ENCODE peak calls at places on chromosomes 5 and 9, in four cellular contexts. One of them, this sample, is unnamed.

GRCh38 chr5:75355236-75355635 is 18.2 kb downstream of the HMGCR start:
- DNase-seq in neural progenitor cell: no peak
- DNase-seq in heart right ventricle: no peak
- DNase-seq in fibroblast of the aortic adventitia: no peak
- DNase-seq in this sample: no peak

GRCh38 chr9:91835632-91836031 is 114.4 kb downstream of the ROR2 start:
- DNase-seq in neural progenitor cell: no peak
- DNase-seq in heart right ventricle: no peak
- DNase-seq in fibroblast of the aortic adventitia: no peak
- DNase-seq in this sample: no peak

GRCh38 chr5:138635268-138635667 is 60.1 kb upstream of the HSPA9 start:
- DNase-seq in neural progenitor cell: no peak
- DNase-seq in heart right ventricle: no peak
- DNase-seq in fibroblast of the aortic adventitia: peak
- DNase-seq in this sample: peak

GRCh38 chr5:43389679-43390329 is 22.4 kb downstream of the CCL28 start:
- DNase-seq in neural progenitor cell: peak
- DNase-seq in heart right ventricle: no peak
- DNase-seq in fibroblast of the aortic adventitia: peak
- DNase-seq in this sample: peak

GRCh38 chr9:27152398-27152715 is 43.3 kb downstream of the TEK start:
- DNase-seq in neural progenitor cell: no peak
- DNase-seq in heart right ventricle: no peak
- DNase-seq in fibroblast of the aortic adventitia: no peak
- DNase-seq in this sample: no peak

GRCh38 chr5:137632716-137633115 is 103.2 kb downstream of the KLHL3 start:
- DNase-seq in neural progenitor cell: no peak
- DNase-seq in heart right ventricle: no peak
- DNase-seq in fibroblast of the aortic adventitia: no peak
- DNase-seq in this sample: peak

GRCh38 chr5:14105717-14106435 is 37.3 kb upstream of the TRIO start:
- DNase-seq in neural progenitor cell: no peak
- DNase-seq in heart right ventricle: no peak
- DNase-seq in fibroblast of the aortic adventitia: peak
- DNase-seq in this sample: peak

GRCh38 chr9:21520501-21521228 is 38.6 kb upstream of the IFNE start:
- DNase-seq in neural progenitor cell: no peak
- DNase-seq in heart right ventricle: no peak
- DNase-seq in fibroblast of the aortic adventitia: no peak
- DNase-seq in this sample: no peak

GRCh38 chr5:81631124-81631523 is 119.8 kb downstream of the SSBP2 start:
- DNase-seq in neural progenitor cell: no peak
- DNase-seq in heart right ventricle: no peak
- DNase-seq in fibroblast of the aortic adventitia: no peak
- DNase-seq in this sample: no peak

GRCh38 chr5:73198833-73199592 is 26.0 kb downstream of the TMEM174 start:
- DNase-seq in neural progenitor cell: no peak
- DNase-seq in heart right ventricle: no peak
- DNase-seq in fibroblast of the aortic adventitia: no peak
- DNase-seq in this sample: peak

GRCh38 chr9:110179734-110180133 is 28.2 kb downstream of the C9orf152 start:
- DNase-seq in neural progenitor cell: no peak
- DNase-seq in heart right ventricle: no peak
- DNase-seq in fibroblast of the aortic adventitia: peak
- DNase-seq in this sample: peak

GRCh38 chr5:96483878-96484277 is 50.8 kb upstream of the PCSK1 start:
- DNase-seq in neural progenitor cell: peak
- DNase-seq in heart right ventricle: no peak
- DNase-seq in fibroblast of the aortic adventitia: peak
- DNase-seq in this sample: peak

GRCh38 chr9:86550411-86550810 is 196.2 kb upstream of the TUT7 start:
- DNase-seq in neural progenitor cell: no peak
- DNase-seq in heart right ventricle: no peak
- DNase-seq in fibroblast of the aortic adventitia: peak
- DNase-seq in this sample: peak

GRCh38 chr9:135657416-135657815 is 5.7 kb upstream of the LCN9 start:
- DNase-seq in neural progenitor cell: no peak
- DNase-seq in heart right ventricle: no peak
- DNase-seq in fibroblast of the aortic adventitia: no peak
- DNase-seq in this sample: no peak

GRCh38 chr9:82382887-82383616 is 394.5 kb downstream of the SPATA31D1 start:
- DNase-seq in neural progenitor cell: peak
- DNase-seq in heart right ventricle: no peak
- DNase-seq in fibroblast of the aortic adventitia: no peak
- DNase-seq in this sample: peak

GRCh38 chr5:73763300-73764032 is 137.5 kb downstream of the ARHGEF28 start:
- DNase-seq in neural progenitor cell: no peak
- DNase-seq in heart right ventricle: no peak
- DNase-seq in fibroblast of the aortic adventitia: no peak
- DNase-seq in this sample: no peak

GRCh38 chr9:117825609-117826347 is 121.6 kb downstream of the TLR4 start:
- DNase-seq in neural progenitor cell: no peak
- DNase-seq in heart right ventricle: no peak
- DNase-seq in fibroblast of the aortic adventitia: no peak
- DNase-seq in this sample: no peak

GRCh38 chr9:127161081-127161621 is 38.7 kb upstream of the ANGPTL2 start:
- DNase-seq in neural progenitor cell: no peak
- DNase-seq in heart right ventricle: no peak
- DNase-seq in fibroblast of the aortic adventitia: no peak
- DNase-seq in this sample: no peak

GRCh38 chr5:51466214-51466613 is 83.0 kb downstream of the ISL1 start:
- DNase-seq in neural progenitor cell: no peak
- DNase-seq in heart right ventricle: no peak
- DNase-seq in fibroblast of the aortic adventitia: no peak
- DNase-seq in this sample: no peak

GRCh38 chr5:55316842-55317241 is 9.1 kb downstream of the MTREX start:
- DNase-seq in neural progenitor cell: no peak
- DNase-seq in heart right ventricle: no peak
- DNase-seq in fibroblast of the aortic adventitia: no peak
- DNase-seq in this sample: no peak

GRCh38 chr9:123003467-123003866 is 30.0 kb upstream of the GPR21 start:
- DNase-seq in neural progenitor cell: no peak
- DNase-seq in heart right ventricle: no peak
- DNase-seq in fibroblast of the aortic adventitia: peak
- DNase-seq in this sample: peak

GRCh38 chr5:54774281-54775171 is 210.9 kb downstream of the ESM1 start:
- DNase-seq in neural progenitor cell: no peak
- DNase-seq in heart right ventricle: peak
- DNase-seq in fibroblast of the aortic adventitia: peak
- DNase-seq in this sample: no peak

GRCh38 chr9:24516463-24516862 is 29.2 kb downstream of the IZUMO3 start:
- DNase-seq in neural progenitor cell: no peak
- DNase-seq in heart right ventricle: no peak
- DNase-seq in fibroblast of the aortic adventitia: peak
- DNase-seq in this sample: no peak

GRCh38 chr5:10522224-10522611 is 41.7 kb upstream of the ANKRD33B start:
- DNase-seq in neural progenitor cell: no peak
- DNase-seq in heart right ventricle: no peak
- DNase-seq in fibroblast of the aortic adventitia: no peak
- DNase-seq in this sample: no peak

GRCh38 chr5:29276371-29276770 is 1917.1 kb upstream of the CDH6 start:
- DNase-seq in neural progenitor cell: no peak
- DNase-seq in heart right ventricle: no peak
- DNase-seq in fibroblast of the aortic adventitia: no peak
- DNase-seq in this sample: no peak

GRCh38 chr9:19154135-19154612 is 26.9 kb upstream of the PLIN2 start:
- DNase-seq in neural progenitor cell: no peak
- DNase-seq in heart right ventricle: no peak
- DNase-seq in fibroblast of the aortic adventitia: peak
- DNase-seq in this sample: peak

GRCh38 chr5:1793966-1794895 is 5.4 kb downstream of the MRPL36 start:
- DNase-seq in neural progenitor cell: no peak
- DNase-seq in heart right ventricle: no peak
- DNase-seq in fibroblast of the aortic adventitia: peak
- DNase-seq in this sample: peak

GRCh38 chr5:136056771-136057335 is 28.1 kb downstream of the TGFBI start:
- DNase-seq in neural progenitor cell: no peak
- DNase-seq in heart right ventricle: no peak
- DNase-seq in fibroblast of the aortic adventitia: no peak
- DNase-seq in this sample: no peak

GRCh38 chr5:31487510-31487909 is 44.4 kb downstream of the DROSHA start:
- DNase-seq in neural progenitor cell: no peak
- DNase-seq in heart right ventricle: no peak
- DNase-seq in fibroblast of the aortic adventitia: no peak
- DNase-seq in this sample: no peak

GRCh38 chr9:133991964-133992779 is at the start of gene VAV2:
- DNase-seq in neural progenitor cell: peak
- DNase-seq in heart right ventricle: peak
- DNase-seq in fibroblast of the aortic adventitia: peak
- DNase-seq in this sample: peak

GRCh38 chr5:99453181-99453580 is 524.4 kb upstream of the CHD1 start:
- DNase-seq in neural progenitor cell: no peak
- DNase-seq in heart right ventricle: no peak
- DNase-seq in fibroblast of the aortic adventitia: no peak
- DNase-seq in this sample: no peak

GRCh38 chr5:86977185-86977584 is 290.5 kb upstream of the RASA1 start:
- DNase-seq in neural progenitor cell: no peak
- DNase-seq in heart right ventricle: no peak
- DNase-seq in fibroblast of the aortic adventitia: peak
- DNase-seq in this sample: no peak

GRCh38 chr5:96111080-96111756 is 149.6 kb upstream of the ELL2 start:
- DNase-seq in neural progenitor cell: no peak
- DNase-seq in heart right ventricle: no peak
- DNase-seq in fibroblast of the aortic adventitia: no peak
- DNase-seq in this sample: no peak

GRCh38 chr9:38020251-38021076 is 48.6 kb downstream of the SHB start:
- DNase-seq in neural progenitor cell: no peak
- DNase-seq in heart right ventricle: no peak
- DNase-seq in fibroblast of the aortic adventitia: peak
- DNase-seq in this sample: no peak

GRCh38 chr5:157324237-157324636 is 58.3 kb downstream of the CYFIP2 start:
- DNase-seq in neural progenitor cell: no peak
- DNase-seq in heart right ventricle: no peak
- DNase-seq in fibroblast of the aortic adventitia: no peak
- DNase-seq in this sample: peak

GRCh38 chr5:157322581-157322980 is 56.7 kb downstream of the CYFIP2 start:
- DNase-seq in neural progenitor cell: no peak
- DNase-seq in heart right ventricle: no peak
- DNase-seq in fibroblast of the aortic adventitia: no peak
- DNase-seq in this sample: no peak

GRCh38 chr5:157326440-157327023 is 60.6 kb downstream of the CYFIP2 start:
- DNase-seq in neural progenitor cell: no peak
- DNase-seq in heart right ventricle: no peak
- DNase-seq in fibroblast of the aortic adventitia: no peak
- DNase-seq in this sample: no peak

GRCh38 chr5:157327771-157328170 is 61.8 kb downstream of the CYFIP2 start:
- DNase-seq in neural progenitor cell: no peak
- DNase-seq in heart right ventricle: no peak
- DNase-seq in fibroblast of the aortic adventitia: no peak
- DNase-seq in this sample: no peak

DNA sequence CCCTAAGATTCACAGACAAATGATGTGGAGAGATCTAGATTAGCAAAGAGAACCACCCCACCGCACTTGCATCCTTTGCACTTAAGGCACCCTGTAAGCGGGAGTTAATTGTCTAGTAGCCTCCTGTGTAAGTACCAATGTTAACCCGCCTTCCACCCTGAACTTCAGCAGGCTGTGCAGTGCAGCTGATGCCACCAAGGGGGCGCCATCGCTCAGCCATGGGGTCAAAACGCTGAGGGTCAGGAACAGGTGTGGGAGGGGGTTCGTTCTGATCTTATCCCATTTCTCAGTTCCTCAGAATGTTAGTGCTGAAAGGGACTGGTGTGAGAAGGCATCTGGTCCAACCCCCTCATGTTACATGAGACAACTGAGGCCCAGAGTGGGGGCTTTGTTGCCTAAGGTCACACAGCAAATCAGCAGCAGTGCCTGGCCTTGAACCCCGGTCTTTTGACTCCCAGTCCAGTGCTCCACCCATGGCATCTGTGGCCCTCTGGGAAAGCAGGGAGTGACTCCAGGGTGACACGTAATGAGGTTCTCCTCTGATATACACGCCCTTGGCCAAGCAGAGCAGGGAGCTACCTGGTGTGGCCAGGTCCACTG is 57.3 kb downstream of the CYFIP2 start:
- DNase-seq in neural progenitor cell: no peak
- DNase-seq in heart right ventricle: no peak
- DNase-seq in fibroblast of the aortic adventitia: no peak
- DNase-seq in this sample: no peak
- TF ChIP-seq CTCF in neural progenitor cell: peak
- TF ChIP-seq CTCF in heart right ventricle: no peak
- TF ChIP-seq CTCF in fibroblast of the aortic adventitia: peak
- TF ChIP-seq CTCF in this sample: peak

GRCh38 chr9:84294551-84294950 is 46.0 kb downstream of the SLC28A3 start:
- DNase-seq in neural progenitor cell: peak
- DNase-seq in heart right ventricle: no peak
- DNase-seq in fibroblast of the aortic adventitia: no peak
- DNase-seq in this sample: no peak
- TF ChIP-seq CTCF in neural progenitor cell: peak
- TF ChIP-seq CTCF in heart right ventricle: no peak
- TF ChIP-seq CTCF in fibroblast of the aortic adventitia: no peak
- TF ChIP-seq CTCF in this sample: no peak

DNA sequence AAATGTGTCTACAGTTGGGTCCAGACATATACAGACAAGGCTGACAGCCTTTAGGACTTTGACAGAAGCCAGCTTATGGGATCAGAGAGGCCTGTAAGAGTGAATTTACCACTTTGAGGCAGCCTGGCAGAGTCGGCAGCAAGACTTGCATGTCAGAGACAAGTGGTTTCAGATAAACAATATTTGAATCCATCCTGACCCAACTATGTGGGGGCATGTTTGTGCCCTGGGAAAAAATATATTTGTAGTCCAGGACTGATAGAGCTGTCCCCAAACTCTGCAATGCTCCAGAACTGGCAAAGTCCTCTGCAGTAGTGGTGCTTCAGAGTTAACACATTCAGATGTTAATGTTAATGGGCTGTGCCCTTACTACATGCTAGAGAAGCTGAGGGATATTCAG is 43.1 kb downstream of the FEM1C start:
- DNase-seq in neural progenitor cell: no peak
- DNase-seq in heart right ventricle: peak
- DNase-seq in fibroblast of the aortic adventitia: no peak
- DNase-seq in this sample: no peak
- TF ChIP-seq CTCF in neural progenitor cell: no peak
- TF ChIP-seq CTCF in heart right ventricle: no peak
- TF ChIP-seq CTCF in fibroblast of the aortic adventitia: no peak
- TF ChIP-seq CTCF in this sample: no peak

DNA sequence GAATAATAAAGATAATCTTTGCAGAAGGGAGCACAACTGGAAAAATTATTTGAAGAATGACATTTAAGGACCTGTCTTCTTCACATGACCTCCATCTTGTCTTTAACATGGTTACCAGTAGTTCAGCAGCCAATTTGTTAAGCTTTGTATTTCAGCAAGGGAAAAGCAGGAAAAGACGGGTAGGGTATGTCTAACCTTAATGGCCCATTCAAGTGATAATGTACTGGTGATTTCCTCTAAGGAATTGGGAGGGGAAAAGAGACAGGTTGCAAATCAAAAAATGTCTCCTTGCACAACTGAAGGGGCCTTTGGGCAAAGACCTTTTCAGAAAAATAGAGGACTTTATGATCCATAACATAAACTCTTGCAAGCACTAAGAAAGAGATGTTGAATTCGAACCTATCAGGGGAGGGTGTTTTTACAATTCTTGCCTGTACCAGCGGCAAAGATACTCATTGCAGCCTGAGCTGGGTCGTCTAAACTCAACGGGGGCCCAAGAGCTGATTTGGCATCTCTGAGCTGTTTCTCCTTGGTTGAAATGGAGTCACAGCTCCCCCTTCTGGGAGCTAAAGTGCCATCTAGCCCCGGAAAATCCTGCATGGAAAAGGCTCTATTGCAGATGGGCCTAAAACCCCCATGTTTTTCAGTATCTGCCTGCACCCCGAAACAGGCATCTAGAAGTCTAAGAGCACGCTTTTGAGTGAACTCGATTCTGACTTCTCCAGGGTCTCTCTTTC is 3.8 kb downstream of the BRINP1 start:
- DNase-seq in neural progenitor cell: peak
- DNase-seq in heart right ventricle: no peak
- DNase-seq in fibroblast of the aortic adventitia: peak
- DNase-seq in this sample: peak
- TF ChIP-seq CTCF in neural progenitor cell: peak
- TF ChIP-seq CTCF in heart right ventricle: peak
- TF ChIP-seq CTCF in fibroblast of the aortic adventitia: peak
- TF ChIP-seq CTCF in this sample: peak

This sample was measured in choroid plexus epithelial cell.